ENCODE peak calls at places on chromosome 19, in nine cellular contexts. One of them, this sample, is unnamed.

GRCh38 chr19:29323972-29324680 is 111.2 kb upstream of the UQCRFS1 start:
- DNase-seq in SK-N-SH: no peak
- DNase-seq in HepG2: no peak
- DNase-seq in A549: no peak
- DNase-seq in stomach: no peak
- DNase-seq in GM12878: no peak
- DNase-seq in ovary: no peak
- DNase-seq in suprapubic skin: peak; percentile 61
- DNase-seq in upper lobe of left lung: no peak
- DNase-seq in this sample: peak; percentile 87

GRCh38 chr19:18002347-18002850 is 5.6 kb upstream of the ARRDC2 start:
- DNase-seq in upper lobe of left lung: no peak
- DNase-seq in GM12878: no peak
- DNase-seq in A549: no peak
- DNase-seq in ovary: no peak
- DNase-seq in suprapubic skin: no peak
- DNase-seq in SK-N-SH: peak; percentile 27
- DNase-seq in HepG2: no peak
- DNase-seq in stomach: no peak
- DNase-seq in this sample: no peak

GRCh38 chr19:14003279-14004051 is 2.7 kb downstream of the RFX1 start:
- DNase-seq in SK-N-SH: no peak
- DNase-seq in GM12878: no peak
- DNase-seq in upper lobe of left lung: no peak
- DNase-seq in ovary: no peak
- DNase-seq in HepG2: no peak
- DNase-seq in stomach: no peak
- DNase-seq in A549: no peak
- DNase-seq in suprapubic skin: no peak
- DNase-seq in this sample: no peak

GRCh38 chr19:12596927-12597548 is 13.6 kb downstream of the ZNF490 start:
- DNase-seq in suprapubic skin: no peak
- DNase-seq in ovary: no peak
- DNase-seq in upper lobe of left lung: peak; percentile 80
- DNase-seq in stomach: no peak
- DNase-seq in SK-N-SH: no peak
- DNase-seq in A549: no peak
- DNase-seq in HepG2: no peak
- DNase-seq in GM12878: no peak
- DNase-seq in this sample: no peak

GRCh38 chr19:58183822-58184215 is 958 bp downstream of the ZNF274 start:
- DNase-seq in upper lobe of left lung: no peak
- DNase-seq in A549: no peak
- DNase-seq in HepG2: no peak
- DNase-seq in suprapubic skin: no peak
- DNase-seq in GM12878: no peak
- DNase-seq in stomach: no peak
- DNase-seq in ovary: no peak
- DNase-seq in SK-N-SH: no peak
- DNase-seq in this sample: no peak

GRCh38 chr19:37979547-37980082 is 72.6 kb downstream of the SIPA1L3 start:
- DNase-seq in HepG2: peak; percentile 60
- DNase-seq in GM12878: peak; percentile 69
- DNase-seq in A549: no peak
- DNase-seq in ovary: no peak
- DNase-seq in SK-N-SH: peak; percentile 28
- DNase-seq in suprapubic skin: no peak
- DNase-seq in stomach: peak; percentile 67
- DNase-seq in upper lobe of left lung: peak; percentile 84
- DNase-seq in this sample: no peak

GRCh38 chr19:57280913-57281425 is 684 bp downstream of the ZNF460 start:
- DNase-seq in stomach: no peak
- DNase-seq in suprapubic skin: no peak
- DNase-seq in SK-N-SH: peak; percentile 14
- DNase-seq in A549: peak; percentile 51
- DNase-seq in upper lobe of left lung: no peak
- DNase-seq in HepG2: no peak
- DNase-seq in GM12878: no peak
- DNase-seq in ovary: peak; percentile 31
- DNase-seq in this sample: no peak

GRCh38 chr19:16197188-16197621 is 506 bp upstream of the AP1M1 start:
- DNase-seq in GM12878: no peak
- DNase-seq in ovary: no peak
- DNase-seq in upper lobe of left lung: no peak
- DNase-seq in SK-N-SH: no peak
- DNase-seq in A549: no peak
- DNase-seq in suprapubic skin: no peak
- DNase-seq in stomach: no peak
- DNase-seq in HepG2: peak; percentile 61
- DNase-seq in this sample: no peak

GRCh38 chr19:1719519-1719918 is 33.8 kb upstream of the ONECUT3 start:
- DNase-seq in SK-N-SH: peak; percentile 26
- DNase-seq in upper lobe of left lung: no peak
- DNase-seq in GM12878: no peak
- DNase-seq in stomach: no peak
- DNase-seq in HepG2: no peak
- DNase-seq in suprapubic skin: no peak
- DNase-seq in A549: no peak
- DNase-seq in ovary: no peak
- DNase-seq in this sample: no peak

GRCh38 chr19:1717970-1718264 is 35.4 kb upstream of the ONECUT3 start:
- DNase-seq in A549: no peak
- DNase-seq in stomach: no peak
- DNase-seq in SK-N-SH: no peak
- DNase-seq in GM12878: no peak
- DNase-seq in ovary: no peak
- DNase-seq in HepG2: no peak
- DNase-seq in upper lobe of left lung: no peak
- DNase-seq in suprapubic skin: no peak
- DNase-seq in this sample: no peak

GRCh38 chr19:1718382-1719315 is 34.7 kb upstream of the ONECUT3 start:
- DNase-seq in ovary: no peak
- DNase-seq in HepG2: no peak
- DNase-seq in stomach: no peak
- DNase-seq in GM12878: no peak
- DNase-seq in SK-N-SH: peak; percentile 48
- DNase-seq in upper lobe of left lung: peak; percentile 80
- DNase-seq in suprapubic skin: no peak
- DNase-seq in A549: no peak
- DNase-seq in this sample: no peak

GRCh38 chr19:1715540-1715939 is 37.8 kb upstream of the ONECUT3 start:
- DNase-seq in SK-N-SH: peak; percentile 48
- DNase-seq in ovary: no peak
- DNase-seq in stomach: no peak
- DNase-seq in HepG2: no peak
- DNase-seq in upper lobe of left lung: no peak
- DNase-seq in suprapubic skin: no peak
- DNase-seq in GM12878: no peak
- DNase-seq in A549: no peak
- DNase-seq in this sample: no peak

DNA sequence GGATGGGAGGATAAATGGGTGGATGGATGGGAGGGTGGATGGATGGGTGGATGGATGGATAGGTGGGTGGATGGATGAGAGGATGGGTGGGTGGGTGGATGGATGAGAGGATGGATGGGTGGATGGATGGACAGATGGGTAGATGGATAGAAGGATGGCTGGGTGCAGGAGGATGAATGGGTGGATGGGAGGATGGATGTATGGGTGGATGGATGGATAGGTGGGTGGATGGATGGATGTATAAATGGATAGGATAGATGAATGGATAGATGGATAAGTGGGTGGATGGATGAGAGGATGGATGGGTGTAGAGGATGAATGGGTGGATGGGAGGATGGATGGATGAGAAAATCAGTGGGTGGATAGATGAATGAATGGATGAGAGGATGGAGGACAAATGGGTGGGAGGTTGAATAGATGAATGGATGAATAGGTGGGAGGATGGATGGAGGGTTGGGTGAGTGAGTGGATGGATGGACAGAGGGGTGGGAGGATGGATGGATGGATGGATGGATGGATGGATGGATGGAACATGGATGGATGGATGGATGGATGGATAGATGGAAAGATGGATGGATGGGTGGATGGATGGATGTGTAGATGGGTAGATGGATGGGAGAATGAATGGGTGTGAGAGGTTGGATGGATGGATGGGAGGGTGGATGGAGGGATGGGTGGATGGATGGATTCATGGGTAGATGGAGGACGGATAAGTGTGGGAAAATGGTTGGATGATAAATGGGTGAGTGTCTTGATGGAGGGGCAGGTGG is 35.9 kb upstream of the ONECUT3 start:
- DNase-seq in SK-N-SH: no peak
- DNase-seq in ovary: no peak
- DNase-seq in GM12878: no peak
- DNase-seq in suprapubic skin: no peak
- DNase-seq in upper lobe of left lung: no peak
- DNase-seq in HepG2: no peak
- DNase-seq in stomach: no peak
- DNase-seq in A549: no peak
- DNase-seq in this sample: no peak
- H3K4me3 ChIP-seq in SK-N-SH: no peak overlapping the region
- H3K4me3 ChIP-seq in ovary: no peak overlapping the region
- H3K4me3 ChIP-seq in GM12878: no peak overlapping the region
- H3K4me3 ChIP-seq in suprapubic skin: no peak overlapping the region
- H3K4me3 ChIP-seq in upper lobe of left lung: no peak overlapping the region
- H3K4me3 ChIP-seq in HepG2: no peak overlapping the region
- H3K4me3 ChIP-seq in stomach: no peak overlapping the region
- H3K4me3 ChIP-seq in A549: no peak overlapping the region
- H3K4me3 ChIP-seq in this sample: no peak overlapping the region

GRCh38 chr19:36524617-36525016 is 3.5 kb downstream of the ZNF260 start:
- DNase-seq in upper lobe of left lung: no peak
- DNase-seq in ovary: no peak
- DNase-seq in SK-N-SH: no peak
- DNase-seq in GM12878: no peak
- DNase-seq in suprapubic skin: no peak
- DNase-seq in stomach: no peak
- DNase-seq in HepG2: no peak
- DNase-seq in A549: no peak
- DNase-seq in this sample: no peak

GRCh38 chr19:36528194-36528920 is at the start of gene ZNF260:
- DNase-seq in stomach: peak; percentile 97
- DNase-seq in HepG2: peak; percentile 95
- DNase-seq in suprapubic skin: peak; percentile 97
- DNase-seq in SK-N-SH: peak; percentile 92
- DNase-seq in GM12878: peak; percentile 79
- DNase-seq in upper lobe of left lung: peak; percentile 99
- DNase-seq in ovary: peak; percentile 97
- DNase-seq in A549: peak; percentile 99
- DNase-seq in this sample: peak; percentile 98

GRCh38 chr19:36527873-36528193 is 238 bp downstream of the ZNF260 start:
- DNase-seq in HepG2: no peak
- DNase-seq in ovary: no peak
- DNase-seq in upper lobe of left lung: no peak
- DNase-seq in A549: no peak
- DNase-seq in SK-N-SH: no peak
- DNase-seq in suprapubic skin: no peak
- DNase-seq in stomach: no peak
- DNase-seq in GM12878: no peak
- DNase-seq in this sample: no peak

GRCh38 chr19:36526581-36526980 is 1.5 kb downstream of the ZNF260 start:
- DNase-seq in GM12878: no peak
- DNase-seq in stomach: no peak
- DNase-seq in A549: no peak
- DNase-seq in suprapubic skin: no peak
- DNase-seq in ovary: no peak
- DNase-seq in SK-N-SH: no peak
- DNase-seq in upper lobe of left lung: no peak
- DNase-seq in HepG2: no peak
- DNase-seq in this sample: no peak

DNA sequence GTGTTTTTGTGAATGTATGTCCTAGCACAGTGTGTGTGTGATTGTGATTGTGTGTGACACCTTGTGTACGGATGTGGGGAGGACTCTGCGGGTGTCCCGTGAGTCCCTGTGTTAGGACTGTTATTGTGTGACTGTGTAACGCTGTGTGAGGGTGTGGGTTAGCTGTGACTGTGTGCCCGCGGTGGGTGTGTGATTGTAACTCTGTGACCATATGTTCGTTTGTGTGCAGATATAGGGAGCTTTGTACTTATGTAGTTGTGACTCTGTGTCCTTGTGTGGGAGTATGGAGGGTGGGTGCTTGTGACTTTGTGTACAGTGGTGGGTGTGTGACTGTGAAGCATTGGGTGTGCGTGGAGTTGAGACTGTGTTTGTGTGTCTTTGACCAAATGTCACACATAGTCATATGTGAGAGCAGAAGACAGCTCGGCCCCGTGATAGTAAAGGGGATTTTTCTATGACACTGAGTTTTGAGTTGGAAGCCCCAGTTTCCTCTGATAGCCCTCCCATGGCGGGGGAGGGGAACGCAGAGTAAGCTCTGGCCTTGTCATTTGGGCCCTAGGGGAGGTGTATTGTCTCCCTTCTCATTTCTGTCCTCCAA is 949 bp upstream of the ZNF260 start:
- DNase-seq in GM12878: peak; percentile 19
- DNase-seq in suprapubic skin: no peak
- DNase-seq in stomach: no peak
- DNase-seq in upper lobe of left lung: no peak
- DNase-seq in SK-N-SH: peak; percentile 25
- DNase-seq in HepG2: peak; percentile 8
- DNase-seq in A549: no peak
- DNase-seq in ovary: no peak
- DNase-seq in this sample: no peak
- H3K27ac ChIP-seq in GM12878: peak overlapping the region; percentile 83
- H3K27ac ChIP-seq in suprapubic skin: peak overlapping the region; percentile 87
- H3K27ac ChIP-seq in stomach: peak overlapping the region; percentile 95
- H3K27ac ChIP-seq in upper lobe of left lung: peak overlapping the region; percentile 93
- H3K27ac ChIP-seq in SK-N-SH: peak overlapping the region; percentile 96
- H3K27ac ChIP-seq in HepG2: peak overlapping the region; percentile 86
- H3K27ac ChIP-seq in A549: peak overlapping the region; percentile 87
- H3K27ac ChIP-seq in ovary: peak overlapping the region; percentile 94
- H3K27ac ChIP-seq in this sample: peak overlapping the region; percentile 81

GRCh38 chr19:45825917-45826893 is 11.1 kb upstream of the RSPH6A start:
- DNase-seq in upper lobe of left lung: peak; percentile 48
- DNase-seq in A549: no peak
- DNase-seq in GM12878: no peak
- DNase-seq in stomach: no peak
- DNase-seq in HepG2: no peak
- DNase-seq in ovary: no peak
- DNase-seq in suprapubic skin: no peak
- DNase-seq in SK-N-SH: peak; percentile 70
- DNase-seq in this sample: no peak

GRCh38 chr19:45823182-45823581 is 8.1 kb upstream of the RSPH6A start:
- DNase-seq in upper lobe of left lung: peak; percentile 36
- DNase-seq in stomach: no peak
- DNase-seq in ovary: no peak
- DNase-seq in A549: no peak
- DNase-seq in suprapubic skin: no peak
- DNase-seq in HepG2: no peak
- DNase-seq in SK-N-SH: no peak
- DNase-seq in GM12878: no peak
- DNase-seq in this sample: no peak

GRCh38 chr19:45825263-45825605 is 10.1 kb upstream of the RSPH6A start:
- DNase-seq in A549: no peak
- DNase-seq in GM12878: no peak
- DNase-seq in upper lobe of left lung: no peak
- DNase-seq in SK-N-SH: no peak
- DNase-seq in HepG2: no peak
- DNase-seq in ovary: no peak
- DNase-seq in stomach: no peak
- DNase-seq in suprapubic skin: no peak
- DNase-seq in this sample: no peak

GRCh38 chr19:45824041-45824471 is 8.9 kb upstream of the RSPH6A start:
- DNase-seq in ovary: no peak
- DNase-seq in A549: no peak
- DNase-seq in HepG2: no peak
- DNase-seq in stomach: peak; percentile 71
- DNase-seq in GM12878: no peak
- DNase-seq in SK-N-SH: no peak
- DNase-seq in suprapubic skin: no peak
- DNase-seq in upper lobe of left lung: peak; percentile 56
- DNase-seq in this sample: no peak

DNA sequence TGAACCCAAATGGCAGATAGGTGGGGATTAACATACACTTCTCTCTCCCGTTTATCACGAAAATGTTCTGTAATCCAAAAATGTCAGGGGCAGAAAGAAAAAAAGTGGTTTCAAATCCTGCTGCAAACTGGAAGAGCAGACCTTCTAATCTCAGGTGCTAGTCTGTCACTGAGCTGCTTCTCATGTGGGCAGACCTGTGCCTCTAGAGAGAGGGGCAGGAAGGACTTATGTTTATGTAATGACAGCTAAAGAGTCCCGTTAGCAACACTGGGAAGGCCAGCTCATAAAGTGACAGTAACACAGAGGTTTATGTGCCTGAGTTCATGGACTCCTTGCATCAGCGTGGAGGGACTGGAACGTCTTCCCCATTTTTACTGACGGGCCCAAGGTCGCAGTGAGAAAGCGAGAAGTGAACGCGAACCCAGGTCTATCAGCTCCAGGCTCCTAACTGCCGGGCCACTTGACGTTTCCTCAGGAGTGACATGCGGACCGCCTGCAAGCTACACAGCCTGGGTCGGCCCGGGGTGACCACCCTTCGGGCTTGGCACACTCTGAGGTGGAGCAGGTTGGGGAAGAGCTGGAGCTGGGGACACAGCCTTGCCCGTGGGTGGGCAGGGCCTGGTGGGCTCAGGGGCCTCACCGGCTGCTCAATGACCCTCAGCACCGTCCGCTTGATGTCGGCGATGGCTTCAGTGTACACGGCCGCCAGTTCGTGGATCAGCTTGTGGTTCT is 9.6 kb upstream of the RSPH6A start:
- DNase-seq in upper lobe of left lung: peak; percentile 70
- DNase-seq in stomach: no peak
- DNase-seq in A549: no peak
- DNase-seq in ovary: no peak
- DNase-seq in SK-N-SH: no peak
- DNase-seq in GM12878: no peak
- DNase-seq in suprapubic skin: no peak
- DNase-seq in HepG2: no peak
- DNase-seq in this sample: no peak
- TF ChIP-seq EP300 in upper lobe of left lung: no peak
- TF ChIP-seq EP300 in stomach: no peak
- TF ChIP-seq EP300 in A549: no peak
- TF ChIP-seq EP300 in ovary: no peak
- TF ChIP-seq EP300 in SK-N-SH: no peak
- TF ChIP-seq EP300 in GM12878: no peak
- TF ChIP-seq EP300 in suprapubic skin: no peak
- TF ChIP-seq EP300 in HepG2: no peak
- TF ChIP-seq EP300 in this sample: no peak

DNA sequence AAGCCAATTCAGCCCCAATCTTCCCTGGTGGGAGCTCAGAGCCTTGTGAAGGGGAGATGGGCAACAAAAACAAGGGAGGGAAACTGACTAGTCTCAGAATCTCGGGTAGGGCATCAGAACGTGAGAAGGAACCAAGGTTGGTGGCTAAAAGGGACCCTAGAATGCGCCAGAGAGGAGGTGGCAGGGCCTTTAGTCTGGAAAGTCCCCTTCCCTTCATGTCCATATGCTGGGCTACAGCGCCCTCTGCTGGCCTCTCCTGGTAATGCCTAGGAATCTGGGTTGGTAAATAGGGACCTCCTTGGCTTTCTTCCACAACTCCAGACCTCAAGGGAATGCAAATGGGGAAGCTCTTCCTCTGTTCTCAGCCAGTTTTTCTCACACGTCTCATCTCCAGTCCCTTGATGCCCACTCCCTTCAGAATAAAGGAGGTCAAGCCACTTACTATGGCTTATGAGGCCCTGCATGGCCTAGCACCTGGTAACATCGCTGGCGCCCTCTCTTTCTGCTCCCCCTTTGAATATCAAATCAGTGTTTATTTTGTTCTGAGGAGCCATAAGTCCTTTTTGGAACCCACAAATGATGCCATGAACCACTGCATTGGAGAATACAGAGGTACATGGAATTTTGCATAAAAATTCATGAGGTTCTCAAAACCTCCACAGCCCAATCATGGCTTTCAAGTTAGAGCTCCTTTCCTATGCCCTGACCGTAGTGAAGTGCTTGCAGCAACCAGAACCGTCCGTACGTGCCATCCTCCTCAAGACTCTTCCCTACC is 1.3 kb upstream of the CCDC97 start:
- DNase-seq in upper lobe of left lung: no peak
- DNase-seq in suprapubic skin: peak; percentile 96
- DNase-seq in SK-N-SH: peak; percentile 85
- DNase-seq in A549: peak; percentile 94
- DNase-seq in ovary: peak; percentile 94
- DNase-seq in GM12878: peak; percentile 76
- DNase-seq in stomach: peak; percentile 98
- DNase-seq in HepG2: peak; percentile 76
- DNase-seq in this sample: peak; percentile 99
- H3K4me3 ChIP-seq in upper lobe of left lung: peak overlapping the region; percentile 73
- H3K4me3 ChIP-seq in suprapubic skin: peak overlapping the region; percentile 85
- H3K4me3 ChIP-seq in SK-N-SH: peak overlapping the region; percentile 23
- H3K4me3 ChIP-seq in A549: peak overlapping the region; percentile 57
- H3K4me3 ChIP-seq in ovary: peak overlapping the region; percentile 83
- H3K4me3 ChIP-seq in GM12878: peak overlapping the region; percentile 98
- H3K4me3 ChIP-seq in stomach: peak overlapping the region; percentile 65
- H3K4me3 ChIP-seq in HepG2: peak overlapping the region; percentile 90
- H3K4me3 ChIP-seq in this sample: peak overlapping the region; percentile 94

This sample was measured in esophagus muscularis mucosa.